ENCODE peak calls at places on chromosomes 12 and 14, in four cellular contexts. One of them, this sample, is unnamed.

GRCh38 chr14:89364316-89364715 is 52.7 kb downstream of the FOXN3 start:
- DNase-seq in tibial nerve: no peak
- DNase-seq in ovary: no peak
- DNase-seq in GM12892: no peak
- DNase-seq in this sample: no peak

GRCh38 chr14:93947282-93947681 is 20.1 kb downstream of the FAM181A start:
- DNase-seq in tibial nerve: no peak
- DNase-seq in ovary: no peak
- DNase-seq in GM12892: no peak
- DNase-seq in this sample: no peak

GRCh38 chr12:47779943-47780504 is 7.0 kb downstream of the SLC48A1 start:
- DNase-seq in tibial nerve: no peak
- DNase-seq in ovary: no peak
- DNase-seq in GM12892: no peak
- DNase-seq in this sample: no peak

GRCh38 chr12:104698871-104699270 is 242.1 kb downstream of the CHST11 start:
- DNase-seq in tibial nerve: no peak
- DNase-seq in ovary: no peak
- DNase-seq in GM12892: no peak
- DNase-seq in this sample: no peak

GRCh38 chr12:93571854-93572711 is at the start of gene SOCS2:
- DNase-seq in tibial nerve: peak; percentile 24
- DNase-seq in ovary: peak; percentile 73
- DNase-seq in GM12892: no peak
- DNase-seq in this sample: peak; percentile 82

GRCh38 chr12:119036878-119037493 is 55.6 kb downstream of the SRRM4 start:
- DNase-seq in tibial nerve: peak; percentile 10
- DNase-seq in ovary: no peak
- DNase-seq in GM12892: peak; percentile 17
- DNase-seq in this sample: peak; percentile 34

GRCh38 chr12:558595-558994 is 98.9 kb downstream of the B4GALNT3 start:
- DNase-seq in tibial nerve: no peak
- DNase-seq in ovary: no peak
- DNase-seq in GM12892: no peak
- DNase-seq in this sample: peak; percentile 51

GRCh38 chr14:20799955-20800544 is 2.6 kb downstream of the RNASE1 start:
- DNase-seq in tibial nerve: peak; percentile 31
- DNase-seq in ovary: no peak
- DNase-seq in GM12892: no peak
- DNase-seq in this sample: peak; percentile 87

GRCh38 chr12:120964298-120964697 is 14.0 kb upstream of the HNF1A start:
- DNase-seq in tibial nerve: no peak
- DNase-seq in ovary: no peak
- DNase-seq in GM12892: no peak
- DNase-seq in this sample: no peak

GRCh38 chr12:120960657-120961056 is 17.7 kb upstream of the HNF1A start:
- DNase-seq in tibial nerve: no peak
- DNase-seq in ovary: no peak
- DNase-seq in GM12892: no peak
- DNase-seq in this sample: no peak

GRCh38 chr12:120959111-120959878 is 19.0 kb upstream of the HNF1A start:
- DNase-seq in tibial nerve: no peak
- DNase-seq in ovary: no peak
- DNase-seq in GM12892: no peak
- DNase-seq in this sample: no peak

GRCh38 chr12:120962487-120963054 is 15.8 kb upstream of the HNF1A start:
- DNase-seq in tibial nerve: no peak
- DNase-seq in ovary: no peak
- DNase-seq in GM12892: no peak
- DNase-seq in this sample: no peak

DNA sequence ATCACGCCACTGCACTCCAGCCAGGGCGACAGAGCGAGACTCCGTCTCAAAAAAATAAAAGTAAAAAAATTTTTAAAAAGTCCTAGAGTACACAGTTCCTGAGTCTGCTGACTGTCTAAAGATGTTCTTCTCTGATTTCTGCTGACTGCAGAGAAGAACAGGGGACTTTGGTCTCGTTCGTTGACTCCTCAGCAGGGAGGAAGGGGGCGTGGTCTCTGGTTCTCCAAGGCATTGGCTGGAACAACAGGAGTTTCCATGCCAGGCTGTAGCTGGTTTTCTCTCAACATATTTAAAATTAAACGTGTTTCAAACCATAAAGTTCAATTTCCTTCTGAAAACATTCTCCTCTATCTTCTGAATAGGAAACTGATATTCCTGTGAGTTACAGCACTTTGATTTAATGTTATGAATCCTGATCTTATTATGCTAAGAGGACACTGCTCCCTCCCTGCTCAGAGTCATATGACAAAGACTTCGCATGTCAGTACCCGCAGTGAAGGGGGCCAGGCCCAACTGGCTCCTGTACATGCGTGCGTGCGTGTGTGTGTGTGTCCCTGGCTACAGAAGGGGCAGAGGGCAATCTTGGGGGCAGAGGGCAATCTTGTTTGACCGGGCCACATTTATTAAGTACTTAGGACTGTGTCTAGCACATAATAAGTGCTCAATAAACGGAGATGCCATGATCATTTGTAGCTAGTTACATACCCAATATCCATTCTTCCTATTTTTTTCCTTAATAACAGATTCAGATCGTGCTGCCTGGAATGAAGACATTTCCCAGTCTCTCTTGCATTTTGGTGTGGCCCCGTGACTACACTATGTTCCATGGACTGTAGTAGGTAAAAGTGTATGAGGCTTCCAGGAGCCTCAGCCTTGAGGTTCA is 16.5 kb upstream of the HNF1A start:
- DNase-seq in tibial nerve: peak; percentile 46
- DNase-seq in ovary: no peak
- DNase-seq in GM12892: no peak
- DNase-seq in this sample: no peak
- TF ChIP-seq POLR2A in tibial nerve: no peak
- TF ChIP-seq POLR2A in ovary: no peak
- TF ChIP-seq POLR2A in GM12892: no peak
- TF ChIP-seq POLR2A in this sample: no peak

GRCh38 chr12:14885718-14886201 is at the start of gene MGP:
- DNase-seq in tibial nerve: peak; percentile 75
- DNase-seq in ovary: peak; percentile 48
- DNase-seq in GM12892: no peak
- DNase-seq in this sample: no peak
- TF ChIP-seq POLR2A in tibial nerve: peak; percentile 35
- TF ChIP-seq POLR2A in ovary: peak; percentile 47
- TF ChIP-seq POLR2A in GM12892: no peak
- TF ChIP-seq POLR2A in this sample: no peak

GRCh38 chr14:61125314-61126082 is 144.5 kb downstream of the SLC38A6 start:
- DNase-seq in tibial nerve: no peak
- DNase-seq in ovary: no peak
- DNase-seq in GM12892: no peak
- DNase-seq in this sample: no peak
- TF ChIP-seq POLR2A in tibial nerve: no peak
- TF ChIP-seq POLR2A in ovary: no peak
- TF ChIP-seq POLR2A in GM12892: no peak
- TF ChIP-seq POLR2A in this sample: no peak

DNA sequence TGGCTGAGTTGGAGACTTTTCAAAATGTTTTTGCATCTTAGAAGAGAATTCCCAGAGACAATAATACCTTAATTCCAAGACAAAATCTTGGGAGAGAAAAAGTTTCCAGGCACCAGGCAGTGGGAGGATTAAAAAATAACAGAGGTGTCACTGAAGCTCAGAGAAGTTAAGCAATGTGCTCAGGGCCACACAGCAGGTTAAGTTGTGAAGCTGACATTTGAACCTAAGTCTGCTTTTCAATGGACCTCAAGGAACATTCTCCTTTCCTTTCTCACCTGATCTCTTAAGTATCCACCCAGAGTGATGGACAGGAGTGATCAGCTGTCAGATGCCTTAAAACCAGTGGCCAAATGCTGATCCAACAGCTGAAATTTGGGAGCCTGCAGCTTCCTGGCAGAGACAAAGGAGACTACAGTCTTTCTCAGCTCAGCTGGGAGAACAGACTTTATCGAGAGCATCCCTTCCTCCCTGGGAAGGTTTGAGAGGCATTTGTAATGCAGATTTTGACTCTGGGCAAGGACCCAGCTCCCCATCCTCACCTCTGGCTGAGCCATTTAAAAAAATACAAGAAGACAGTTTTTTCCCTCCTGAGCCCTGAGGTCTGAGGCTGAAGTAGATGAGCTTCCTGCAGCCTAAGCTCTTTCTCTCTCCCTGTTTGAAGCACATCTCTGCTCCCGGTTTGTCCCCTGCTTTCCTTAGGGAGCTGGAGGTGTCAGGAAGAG is 174.9 kb upstream of the RPH3A start:
- DNase-seq in tibial nerve: no peak
- DNase-seq in ovary: no peak
- DNase-seq in GM12892: no peak
- DNase-seq in this sample: no peak
- TF ChIP-seq POLR2A in tibial nerve: no peak
- TF ChIP-seq POLR2A in ovary: no peak
- TF ChIP-seq POLR2A in GM12892: no peak
- TF ChIP-seq POLR2A in this sample: no peak

GRCh38 chr14:63852817-63853730 is at the start of gene SYNE2:
- DNase-seq in tibial nerve: peak; percentile 57
- DNase-seq in ovary: peak; percentile 90
- DNase-seq in GM12892: peak; percentile 85
- DNase-seq in this sample: peak; percentile 62
- TF ChIP-seq POLR2A in tibial nerve: peak; percentile 60
- TF ChIP-seq POLR2A in ovary: peak; percentile 58
- TF ChIP-seq POLR2A in GM12892: peak; percentile 48
- TF ChIP-seq POLR2A in this sample: no peak

GRCh38 chr12:112020947-112021457 is 7.8 kb downstream of the ERP29 start:
- DNase-seq in tibial nerve: no peak
- DNase-seq in ovary: no peak
- DNase-seq in GM12892: no peak
- DNase-seq in this sample: no peak
- TF ChIP-seq POLR2A in tibial nerve: no peak
- TF ChIP-seq POLR2A in ovary: no peak
- TF ChIP-seq POLR2A in GM12892: peak; percentile 47
- TF ChIP-seq POLR2A in this sample: no peak